ENCODE peak calls at places on chromosomes 2 and 18, in five cellular contexts. O, W, H, C and F are unnamed samples.

GRCh38 chr2:10507106-10507505 is 59.0 kb upstream of the ODC1 start:
- DNase-seq in O (no peak), W (no peak), H (no peak), C (no peak), F (no peak)

GRCh38 chr2:47907097-47907781 is 941 bp upstream of the FBXO11 start:
- DNase-seq in O (peak; percentile 28), W (no peak), H (peak; percentile 18), C (no peak), F (no peak)

GRCh38 chr2:17309186-17309585 is 209.1 kb downstream of the RAD51AP2 start:
- DNase-seq in O (no peak), W (no peak), H (no peak), C (no peak), F (no peak)

GRCh38 chr18:24300703-24301102 is 96.9 kb downstream of the OSBPL1A start:
- DNase-seq in O (no peak), W (no peak), H (no peak), C (no peak), F (no peak)

GRCh38 chr2:123606631-123607030 is 418.5 kb upstream of the CNTNAP5 start:
- DNase-seq in O (no peak), W (no peak), H (no peak), C (no peak), F (peak; percentile 4)

GRCh38 chr18:62505669-62506494 is 16.9 kb upstream of the ZCCHC2 start:
- DNase-seq in O (no peak), W (no peak), H (peak; percentile 34), C (no peak), F (no peak)

GRCh38 chr2:6645672-6646071 is 220.0 kb downstream of the CMPK2 start:
- DNase-seq in O (no peak), W (no peak), H (no peak), C (no peak), F (no peak)

GRCh38 chr2:211367252-211367651 is 810.9 kb downstream of the CPS1 start:
- DNase-seq in O (no peak), W (no peak), H (no peak), C (no peak), F (peak; percentile 17)

GRCh38 chr2:239225456-239225855 is 175.4 kb downstream of the HDAC4 start:
- DNase-seq in O (no peak), W (no peak), H (no peak), C (no peak), F (no peak)

GRCh38 chr2:220660277-220661155 is 911.6 kb downstream of the EPHA4 start:
- DNase-seq in O (no peak), W (no peak), H (no peak), C (no peak), F (no peak)

GRCh38 chr2:58228272-58228671 is 12.9 kb downstream of the FANCL start:
- DNase-seq in O (no peak), W (no peak), H (no peak), C (no peak), F (no peak)

GRCh38 chr2:156818944-156819343 is 382.8 kb downstream of the GPD2 start:
- DNase-seq in O (no peak), W (no peak), H (peak; percentile 58), C (no peak), F (no peak)

GRCh38 chr2:2933421-2933820 is 444.2 kb downstream of the EIPR1 start:
- DNase-seq in O (no peak), W (no peak), H (no peak), C (no peak), F (no peak)

GRCh38 chr2:239918749-239919148 is 106.4 kb downstream of the NDUFA10 start:
- DNase-seq in O (no peak), W (no peak), H (no peak), C (no peak), F (no peak)

GRCh38 chr2:28547906-28548600 is 52.2 kb downstream of the PLB1 start:
- DNase-seq in O (no peak), W (no peak), H (no peak), C (no peak), F (no peak)

GRCh38 chr2:20351555-20352229 is 1.0 kb upstream of the PUM2 start:
- DNase-seq in O (no peak), W (no peak), H (no peak), C (no peak), F (no peak)

GRCh38 chr18:23740105-23740830 is 51.0 kb downstream of the LAMA3 start:
- DNase-seq in O (no peak), W (no peak), H (peak; percentile 53), C (peak; percentile 37), F (peak; percentile 14)

GRCh38 chr2:120851116-120851773 is 115.6 kb downstream of the GLI2 start:
- DNase-seq in O (no peak), W (no peak), H (no peak), C (no peak), F (no peak)

GRCh38 chr18:11089931-11090715 is 59.2 kb downstream of the PIEZO2 start:
- DNase-seq in O (no peak), W (no peak), H (no peak), C (no peak), F (no peak)

GRCh38 chr2:160730296-160730995 is 236.8 kb upstream of the RBMS1 start:
- DNase-seq in O (no peak), W (no peak), H (no peak), C (no peak), F (no peak)

GRCh38 chr2:234482807-234483206 is 14.1 kb downstream of the ARL4C start:
- DNase-seq in O (no peak), W (no peak), H (no peak), C (no peak), F (no peak)

GRCh38 chr18:28905509-28905908 is 728.6 kb upstream of the CDH2 start:
- DNase-seq in O (no peak), W (no peak), H (peak; percentile 67), C (peak; percentile 86), F (peak; percentile 19)

GRCh38 chr2:32553829-32554432 is 73.9 kb upstream of the TTC27 start:
- DNase-seq in O (no peak), W (peak; percentile 13), H (peak; percentile 71), C (peak; percentile 39), F (peak; percentile 44)

GRCh38 chr2:176873403-176873802 is 339.2 kb upstream of the HNRNPA3 start:
- DNase-seq in O (no peak), W (no peak), H (no peak), C (no peak), F (no peak)

GRCh38 chr2:63719052-63719451 is 122.6 kb upstream of the UGP2 start:
- DNase-seq in O (no peak), W (no peak), H (no peak), C (no peak), F (no peak)

GRCh38 chr2:53104263-53104662 is 663.3 kb upstream of the CHAC2 start:
- DNase-seq in O (no peak), W (peak; percentile 30), H (peak; percentile 85), C (peak; percentile 90), F (peak; percentile 65)

GRCh38 chr2:53475320-53475719 is 292.3 kb upstream of the CHAC2 start:
- DNase-seq in O (no peak), W (no peak), H (no peak), C (peak; percentile 67), F (peak; percentile 86)

DNA sequence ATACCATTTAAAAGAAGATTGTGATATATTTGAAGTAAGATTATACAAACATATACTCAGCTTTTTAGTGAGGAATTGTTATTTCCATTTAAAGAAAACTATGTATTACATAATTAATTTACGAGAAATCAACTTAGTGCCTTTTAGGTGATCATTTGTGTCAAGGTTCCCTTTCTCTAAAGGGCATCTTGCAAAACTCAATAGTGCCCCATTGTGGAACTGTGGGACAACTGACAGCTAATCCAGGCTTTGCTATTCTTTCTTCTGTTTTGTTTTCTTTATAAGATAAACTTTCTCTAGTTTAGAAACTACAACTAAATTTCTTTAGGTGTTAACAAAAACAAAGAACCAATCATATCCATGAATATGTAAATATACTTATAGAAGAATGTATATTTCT is 24.3 kb upstream of the VIT start:
- DNase-seq in O (no peak), W (no peak), H (peak; percentile 76), C (peak; percentile 53), F (peak; percentile 10)
- TF ChIP-seq CTCF in O (no peak), W (peak; percentile 69), H (peak; percentile 67), C (peak; percentile 63), F (peak; percentile 61)

GRCh38 chr2:225008935-225009334 is 33.3 kb downstream of the DOCK10 start:
- DNase-seq in O (no peak), W (no peak), H (no peak), C (no peak), F (no peak)
- TF ChIP-seq CTCF in O (no peak), W (peak; percentile 29), H (peak; percentile 41), C (no peak), F (no peak)

GRCh38 chr18:13680612-13681011 is 45.7 kb downstream of the FAM210A start:
- DNase-seq in O (no peak), W (no peak), H (no peak), C (no peak), F (no peak)
- TF ChIP-seq CTCF in O (no peak), W (peak; percentile 39), H (peak; percentile 31), C (peak; percentile 25), F (no peak)

DNA sequence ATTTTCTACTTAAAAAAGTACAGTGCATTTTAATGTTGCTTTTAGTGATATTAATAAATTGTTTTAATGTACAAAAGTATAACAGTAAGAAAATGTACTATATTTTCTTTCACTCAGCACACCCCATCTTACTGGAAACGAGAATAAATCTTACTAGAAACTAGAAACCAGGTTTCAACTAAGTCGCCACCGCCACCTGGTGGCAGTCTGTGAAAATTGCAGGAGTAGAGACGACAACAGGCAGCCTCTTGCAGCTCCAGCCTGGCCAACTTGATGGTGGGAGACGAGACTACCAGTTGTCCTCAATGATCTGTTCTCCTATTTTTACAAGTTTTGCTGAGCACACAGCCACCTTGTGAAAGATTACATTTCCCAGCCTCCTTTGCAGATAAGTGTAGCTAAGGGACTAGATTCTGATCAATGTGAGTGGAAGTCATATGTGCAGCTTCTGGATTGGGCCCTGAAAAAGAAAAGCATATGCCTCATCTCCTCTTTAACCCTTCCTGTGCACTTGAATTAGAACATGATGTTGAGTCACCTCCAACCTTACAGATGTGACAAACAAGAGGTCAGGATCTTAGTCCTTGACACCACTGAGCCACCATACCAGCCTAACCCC is 8.7 kb downstream of the OTOF start:
- DNase-seq in O (peak; percentile 67), W (peak; percentile 13), H (peak; percentile 84), C (peak; percentile 39), F (peak; percentile 33)
- TF ChIP-seq CTCF in O (peak; percentile 12), W (peak; percentile 72), H (peak; percentile 80), C (peak; percentile 57), F (peak; percentile 47)

GRCh38 chr2:119232666-119232993 is 9.0 kb downstream of the STEAP3 start:
- DNase-seq in O (no peak), W (no peak), H (no peak), C (no peak), F (no peak)

GRCh38 chr2:119233326-119234020 is 9.8 kb downstream of the STEAP3 start:
- DNase-seq in O (no peak), W (no peak), H (peak; percentile 73), C (peak; percentile 81), F (peak; percentile 47)

GRCh38 chr2:119236796-119237195 is 13.2 kb downstream of the STEAP3 start:
- DNase-seq in O (no peak), W (no peak), H (no peak), C (no peak), F (no peak)

GRCh38 chr2:119231975-119232665 is 8.5 kb downstream of the STEAP3 start:
- DNase-seq in O (no peak), W (no peak), H (peak; percentile 81), C (peak; percentile 76), F (peak; percentile 46)

GRCh38 chr2:119234021-119235019 is 10.7 kb downstream of the STEAP3 start:
- DNase-seq in O (no peak), W (no peak), H (peak; percentile 29), C (no peak), F (no peak)
- TF ChIP-seq CTCF in O (no peak), W (peak; percentile 31), H (peak; percentile 38), C (no peak), F (no peak)